ENCODE peak calls at places on chromosomes 4 and X, in eight cellular contexts. O is fibroblast of lung, E is GM23338, C is PC-3, T is HCT116, D is neuronal stem cell, M is IMR-90, V is OCI-LY7. J is an unnamed sample.

GRCh38 chrX:150569155-150569477 is 695 bp downstream of the MTM1 start:
- DNase-seq in O (no peak), E (no peak), C (peak), T (no peak), D (no peak), M (peak), V (peak), J (peak)

GRCh38 chr4:121656269-121656641 is 40.5 kb downstream of the ANXA5 start:
- DNase-seq in O (peak), E (peak), C (peak), T (peak), D (peak), M (peak), V (peak), J (peak)

GRCh38 chr4:98658287-98659105 is at the start of gene TSPAN5:
- DNase-seq in O (peak), E (peak), C (peak), T (peak), D (peak), M (peak), V (peak), J (peak)

GRCh38 chr4:112055100-112055499 is 90.2 kb upstream of the FAM241A start:
- DNase-seq in O (no peak), E (peak), C (no peak), T (no peak), D (no peak), M (no peak), V (no peak), J (no peak)

GRCh38 chr4:788636-789297 is 37.2 kb downstream of the CPLX1 start:
- DNase-seq in O (no peak), E (no peak), C (no peak), T (no peak), D (no peak), M (no peak), V (no peak), J (no peak)

GRCh38 chr4:141486375-141486997 is 149.9 kb upstream of the IL15 start:
- DNase-seq in O (peak), E (no peak), C (peak), T (no peak), D (no peak), M (peak), V (no peak), J (peak)

GRCh38 chrX:150050387-150050786 is 112.1 kb upstream of the EOLA2 start:
- DNase-seq in O (no peak), E (peak), C (peak), T (no peak), D (no peak), M (no peak), V (no peak), J (no peak)

GRCh38 chrX:10166731-10167149 is 10.0 kb downstream of the CLCN4 start:
- DNase-seq in O (no peak), E (no peak), C (no peak), T (no peak), D (no peak), M (no peak), V (peak), J (no peak)

GRCh38 chr4:160514126-160514525 is 1411.2 kb downstream of the RAPGEF2 start:
- DNase-seq in O (peak), E (no peak), C (peak), T (no peak), D (no peak), M (no peak), V (no peak), J (no peak)

GRCh38 chr4:149964001-149964400 is 114.2 kb upstream of the DCLK2 start:
- DNase-seq in O (peak), E (no peak), C (no peak), T (no peak), D (no peak), M (no peak), V (no peak), J (no peak)

GRCh38 chr4:100118213-100118612 is 72.1 kb downstream of the DDIT4L start:
- DNase-seq in O (no peak), E (no peak), C (no peak), T (no peak), D (no peak), M (peak), V (no peak), J (peak)

GRCh38 chr4:152357206-152357605 is 178.7 kb downstream of the FBXW7 start:
- DNase-seq in O (peak), E (no peak), C (no peak), T (no peak), D (no peak), M (peak), V (no peak), J (peak)

GRCh38 chr4:1982124-1983052 is 26.4 kb downstream of the NELFA start:
- DNase-seq in O (no peak), E (no peak), C (no peak), T (no peak), D (no peak), M (no peak), V (no peak), J (peak)

GRCh38 chrX:69107231-69107739 is 58.0 kb downstream of the PJA1 start:
- DNase-seq in O (no peak), E (peak), C (peak), T (no peak), D (no peak), M (no peak), V (no peak), J (no peak)

GRCh38 chrX:41381685-41382084 is 47.7 kb downstream of the DDX3X start:
- DNase-seq in O (peak), E (peak), C (peak), T (peak), D (no peak), M (peak), V (no peak), J (peak)

GRCh38 chrX:146614693-146615524 is 194.7 kb upstream of the CXorf51B start:
- DNase-seq in O (no peak), E (no peak), C (no peak), T (no peak), D (no peak), M (no peak), V (no peak), J (no peak)

GRCh38 chr4:148795156-148795864 is 353.1 kb upstream of the NR3C2 start:
- DNase-seq in O (peak), E (peak), C (peak), T (no peak), D (no peak), M (peak), V (no peak), J (no peak)

GRCh38 chr4:148443550-148444295 is 1.5 kb upstream of the NR3C2 start:
- DNase-seq in O (peak), E (peak), C (peak), T (no peak), D (peak), M (no peak), V (peak), J (peak)

GRCh38 chrX:2967584-2967983 is 38.4 kb upstream of the ARSD start:
- DNase-seq in O (no peak), E (no peak), C (no peak), T (no peak), D (no peak), M (no peak), V (no peak), J (peak)

GRCh38 chrX:2967012-2967411 is 37.9 kb upstream of the ARSD start:
- DNase-seq in O (no peak), E (no peak), C (no peak), T (no peak), D (no peak), M (no peak), V (no peak), J (no peak)

GRCh38 chrX:2965965-2966364 is 36.8 kb upstream of the ARSD start:
- DNase-seq in O (no peak), E (no peak), C (no peak), T (no peak), D (no peak), M (no peak), V (no peak), J (no peak)

GRCh38 chrX:2969021-2969420 is 37.3 kb upstream of the ARSH start:
- DNase-seq in O (no peak), E (no peak), C (no peak), T (no peak), D (no peak), M (no peak), V (no peak), J (no peak)

GRCh38 chrX:2967998-2968909 is 38.1 kb upstream of the ARSH start:
- DNase-seq in O (peak), E (peak), C (peak), T (no peak), D (no peak), M (peak), V (no peak), J (peak)
- H2AFZ ChIP-seq in O (no peak), E (no peak), C (peak), T (no peak), D (peak), M (peak), V (no peak), J (peak)

DNA sequence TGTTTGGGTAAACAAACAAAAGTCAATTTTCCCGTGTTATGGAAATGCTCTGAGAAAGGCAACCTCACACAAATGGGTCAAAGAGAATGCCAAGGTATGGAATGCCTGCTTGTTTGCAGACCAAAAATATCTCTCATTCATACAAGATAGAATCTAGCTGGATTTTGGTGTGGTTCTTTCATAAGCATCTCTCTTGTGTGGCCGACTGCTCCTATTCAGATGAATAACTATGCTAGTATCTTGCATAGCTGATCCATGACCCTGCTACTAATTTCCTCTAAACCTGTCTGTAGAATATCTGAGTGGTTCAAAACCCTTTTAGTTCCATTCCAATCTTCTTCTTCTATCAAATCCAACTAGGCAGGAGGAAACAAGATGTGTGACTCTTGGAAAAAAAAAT is 28.2 kb upstream of the SORBS2 start:
- DNase-seq in O (peak), E (no peak), C (no peak), T (no peak), D (no peak), M (peak), V (no peak), J (peak)
- H2AFZ ChIP-seq in O (no peak), E (no peak), C (no peak), T (no peak), D (peak), M (no peak), V (no peak), J (no peak)

DNA sequence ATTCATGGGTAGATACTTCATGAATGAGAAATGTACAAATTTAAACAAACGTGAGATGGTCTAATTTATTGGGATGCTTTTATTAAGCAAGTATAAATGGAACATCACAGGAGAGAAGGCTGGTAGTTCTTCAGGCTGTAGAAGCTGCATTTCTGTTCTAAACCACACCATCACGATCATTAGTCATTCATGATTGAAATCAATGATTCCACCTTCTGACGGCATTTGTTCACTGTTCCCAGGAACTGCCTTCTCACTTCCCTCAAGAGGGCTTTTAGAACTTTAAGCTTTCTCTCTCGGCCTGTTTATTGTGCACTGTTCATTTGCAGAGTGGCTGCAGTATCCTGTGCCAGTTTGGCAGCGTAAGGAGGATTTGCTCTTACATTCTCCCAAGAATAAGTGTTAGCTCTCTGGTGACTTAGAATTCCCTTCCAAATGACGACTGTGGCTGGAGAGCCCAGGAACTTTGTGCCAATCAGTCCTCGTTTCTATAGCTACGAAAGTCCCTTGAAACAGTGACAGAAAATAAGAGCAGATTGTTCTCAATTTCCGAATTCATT is 54.7 kb downstream of the MFAP3L start:
- DNase-seq in O (peak), E (no peak), C (no peak), T (no peak), D (no peak), M (no peak), V (no peak), J (peak)
- H2AFZ ChIP-seq in O (no peak), E (peak), C (no peak), T (no peak), D (no peak), M (no peak), V (no peak), J (peak)

DNA sequence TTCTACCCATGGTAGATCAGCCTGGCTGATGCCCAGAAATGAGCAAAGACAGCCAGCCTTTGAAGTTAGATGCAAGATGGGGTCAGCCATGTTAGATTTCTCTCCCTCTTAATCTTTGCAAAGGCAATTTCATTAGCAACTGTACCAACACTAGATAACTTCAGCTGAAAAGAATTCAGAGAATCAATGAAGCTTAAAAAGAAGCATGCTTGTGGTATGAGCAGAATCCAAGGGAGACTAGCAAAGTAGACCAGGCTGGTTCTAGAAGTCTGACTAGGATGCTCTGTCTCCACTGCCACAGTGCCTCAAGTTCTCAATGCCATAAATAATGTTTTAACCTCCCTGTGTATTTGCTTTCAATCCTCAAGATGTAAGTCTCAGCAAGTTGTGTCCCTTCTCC is 247.3 kb downstream of the SLC7A11 start:
- DNase-seq in O (peak), E (no peak), C (no peak), T (no peak), D (no peak), M (peak), V (no peak), J (peak)
- H2AFZ ChIP-seq in O (peak), E (no peak), C (no peak), T (no peak), D (peak), M (no peak), V (no peak), J (peak)